ENCODE peak calls at places on chromosomes 5 and 9, in five cellular contexts. One of them, this sample, is unnamed.

GRCh38 chr9:124652203-124652992 is 118.7 kb downstream of the NR6A1 start:
- DNase-seq in HepG2: no peak
- DNase-seq in SK-N-SH: peak; percentile 23
- DNase-seq in HCT116: no peak
- DNase-seq in K562: no peak
- DNase-seq in this sample: no peak

GRCh38 chr5:171386006-171386671 is 1.5 kb upstream of the NPM1 start:
- DNase-seq in HepG2: no peak
- DNase-seq in SK-N-SH: no peak
- DNase-seq in HCT116: no peak
- DNase-seq in K562: no peak
- DNase-seq in this sample: no peak

GRCh38 chr5:80761176-80761575 is 106.4 kb upstream of the DHFR start:
- DNase-seq in HepG2: no peak
- DNase-seq in SK-N-SH: no peak
- DNase-seq in HCT116: no peak
- DNase-seq in K562: peak; percentile 59
- DNase-seq in this sample: no peak

GRCh38 chr9:93276973-93277372 is 93.0 kb downstream of the WNK2 start:
- DNase-seq in HepG2: no peak
- DNase-seq in SK-N-SH: no peak
- DNase-seq in HCT116: no peak
- DNase-seq in K562: no peak
- DNase-seq in this sample: no peak

GRCh38 chr5:77921369-77921768 is 145.2 kb upstream of the TBCA start:
- DNase-seq in HepG2: no peak
- DNase-seq in SK-N-SH: no peak
- DNase-seq in HCT116: no peak
- DNase-seq in K562: no peak
- DNase-seq in this sample: no peak

GRCh38 chr9:70355801-70356200 is 58.7 kb downstream of the KLF9 start:
- DNase-seq in HepG2: no peak
- DNase-seq in SK-N-SH: no peak
- DNase-seq in HCT116: no peak
- DNase-seq in K562: no peak
- DNase-seq in this sample: no peak

GRCh38 chr9:81628897-81629296 is 60.5 kb downstream of the TLE1 start:
- DNase-seq in HepG2: peak; percentile 90
- DNase-seq in SK-N-SH: no peak
- DNase-seq in HCT116: no peak
- DNase-seq in K562: no peak
- DNase-seq in this sample: peak; percentile 48

GRCh38 chr5:42951169-42951846 is 88.8 kb downstream of the ANXA2R start:
- DNase-seq in HepG2: no peak
- DNase-seq in SK-N-SH: peak; percentile 45
- DNase-seq in HCT116: no peak
- DNase-seq in K562: no peak
- DNase-seq in this sample: no peak

GRCh38 chr5:72920690-72921089 is 35.2 kb upstream of the FCHO2 start:
- DNase-seq in HepG2: no peak
- DNase-seq in SK-N-SH: no peak
- DNase-seq in HCT116: peak; percentile 26
- DNase-seq in K562: peak; percentile 36
- DNase-seq in this sample: peak; percentile 45

GRCh38 chr5:135505973-135506372 is 29.8 kb downstream of the NEUROG1 start:
- DNase-seq in HepG2: no peak
- DNase-seq in SK-N-SH: no peak
- DNase-seq in HCT116: no peak
- DNase-seq in K562: no peak
- DNase-seq in this sample: no peak

GRCh38 chr5:143066556-143067281 is 296.5 kb downstream of the ARHGAP26 start:
- DNase-seq in HepG2: no peak
- DNase-seq in SK-N-SH: no peak
- DNase-seq in HCT116: no peak
- DNase-seq in K562: no peak
- DNase-seq in this sample: no peak

GRCh38 chr9:121985792-121986494 is 107.2 kb downstream of the TTLL11 start:
- DNase-seq in HepG2: no peak
- DNase-seq in SK-N-SH: no peak
- DNase-seq in HCT116: no peak
- DNase-seq in K562: no peak
- DNase-seq in this sample: no peak

GRCh38 chr9:122228906-122229837 is at the start of gene LHX6:
- DNase-seq in HepG2: no peak
- DNase-seq in SK-N-SH: peak; percentile 38
- DNase-seq in HCT116: no peak
- DNase-seq in K562: peak; percentile 59
- DNase-seq in this sample: no peak

GRCh38 chr9:82513242-82513750 is 524.7 kb downstream of the SPATA31D1 start:
- DNase-seq in HepG2: no peak
- DNase-seq in SK-N-SH: no peak
- DNase-seq in HCT116: no peak
- DNase-seq in K562: no peak
- DNase-seq in this sample: no peak

GRCh38 chr5:120538149-120538548 is 74.0 kb downstream of the PRR16 start:
- DNase-seq in HepG2: no peak
- DNase-seq in SK-N-SH: no peak
- DNase-seq in HCT116: no peak
- DNase-seq in K562: no peak
- DNase-seq in this sample: no peak

GRCh38 chr9:119368681-119369581 is at the start of gene BRINP1:
- DNase-seq in HepG2: no peak
- DNase-seq in SK-N-SH: peak; percentile 90
- DNase-seq in HCT116: no peak
- DNase-seq in K562: no peak
- DNase-seq in this sample: no peak

GRCh38 chr9:130665431-130666392 is 1.3 kb downstream of the PRDM12 start:
- DNase-seq in HepG2: no peak
- DNase-seq in SK-N-SH: peak; percentile 54
- DNase-seq in HCT116: no peak
- DNase-seq in K562: no peak
- DNase-seq in this sample: no peak

GRCh38 chr5:132265336-132266030 is 8.0 kb downstream of the PDLIM4 start:
- DNase-seq in HepG2: peak; percentile 23
- DNase-seq in SK-N-SH: peak; percentile 74
- DNase-seq in HCT116: no peak
- DNase-seq in K562: no peak
- DNase-seq in this sample: no peak

GRCh38 chr9:69542048-69542447 is 130.1 kb downstream of the APBA1 start:
- DNase-seq in HepG2: no peak
- DNase-seq in SK-N-SH: no peak
- DNase-seq in HCT116: no peak
- DNase-seq in K562: no peak
- DNase-seq in this sample: no peak

GRCh38 chr9:137924761-137925369 is 47.3 kb downstream of the CACNA1B start:
- DNase-seq in HepG2: no peak
- DNase-seq in SK-N-SH: peak; percentile 31
- DNase-seq in HCT116: no peak
- DNase-seq in K562: no peak
- DNase-seq in this sample: no peak

GRCh38 chr5:33231935-33232334 is 208.8 kb upstream of the TARS1 start:
- DNase-seq in HepG2: no peak
- DNase-seq in SK-N-SH: no peak
- DNase-seq in HCT116: no peak
- DNase-seq in K562: no peak
- DNase-seq in this sample: no peak

GRCh38 chr9:83596899-83597504 is 25.9 kb upstream of the IDNK start:
- DNase-seq in HepG2: no peak
- DNase-seq in SK-N-SH: peak; percentile 54
- DNase-seq in HCT116: peak; percentile 27
- DNase-seq in K562: peak; percentile 47
- DNase-seq in this sample: no peak

GRCh38 chr5:65925094-65925600 is 1.2 kb upstream of the ERBIN start:
- DNase-seq in HepG2: peak; percentile 36
- DNase-seq in SK-N-SH: no peak
- DNase-seq in HCT116: no peak
- DNase-seq in K562: peak; percentile 63
- DNase-seq in this sample: no peak

GRCh38 chr5:168670881-168671575 is 91.9 kb upstream of the PANK3 start:
- DNase-seq in HepG2: no peak
- DNase-seq in SK-N-SH: no peak
- DNase-seq in HCT116: no peak
- DNase-seq in K562: peak; percentile 39
- DNase-seq in this sample: no peak

GRCh38 chr9:88990721-88991065 is 575 bp upstream of the S1PR3 start:
- DNase-seq in HepG2: no peak
- DNase-seq in SK-N-SH: no peak
- DNase-seq in HCT116: no peak
- DNase-seq in K562: no peak
- DNase-seq in this sample: no peak
- H3K27ac ChIP-seq in HepG2: no peak overlapping the region
- H3K27ac ChIP-seq in SK-N-SH: no peak overlapping the region
- H3K27ac ChIP-seq in HCT116: no peak overlapping the region
- H3K27ac ChIP-seq in K562: no peak overlapping the region
- H3K27ac ChIP-seq in this sample: no peak overlapping the region

DNA sequence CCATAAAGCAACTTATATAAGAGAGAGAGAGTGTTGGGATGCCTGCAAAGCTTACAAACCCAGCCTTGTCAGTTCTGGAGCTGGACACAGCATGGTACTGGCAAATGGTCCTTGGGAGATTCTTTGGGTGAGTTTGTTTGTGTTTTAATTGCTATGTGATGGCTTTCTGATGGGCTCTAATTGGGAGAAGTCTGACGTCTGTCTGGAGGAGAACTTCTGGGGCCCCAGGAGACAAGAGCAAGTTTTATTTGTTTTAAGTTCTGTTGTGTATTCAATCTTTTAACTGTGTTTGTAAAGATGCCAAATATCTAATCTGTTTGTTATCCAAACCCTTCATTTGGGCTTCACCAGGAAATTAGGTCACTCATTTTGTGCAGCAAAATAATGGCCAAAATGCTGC is 50.3 kb upstream of the AFAP1L1 start:
- DNase-seq in HepG2: peak; percentile 18
- DNase-seq in SK-N-SH: no peak
- DNase-seq in HCT116: no peak
- DNase-seq in K562: no peak
- DNase-seq in this sample: no peak
- TF ChIP-seq SIN3A in HepG2: no peak
- TF ChIP-seq SIN3A in SK-N-SH: no peak
- TF ChIP-seq SIN3A in HCT116: no peak
- TF ChIP-seq SIN3A in K562: no peak
- TF ChIP-seq SIN3A in this sample: no peak

GRCh38 chr5:69248019-69248418 is 13.3 kb downstream of the CDK7 start:
- DNase-seq in HepG2: no peak
- DNase-seq in SK-N-SH: no peak
- DNase-seq in HCT116: no peak
- DNase-seq in K562: no peak
- DNase-seq in this sample: no peak
- TF ChIP-seq POLR2AphosphoS5 in HepG2: no peak
- TF ChIP-seq POLR2AphosphoS5 in SK-N-SH: no peak
- TF ChIP-seq POLR2AphosphoS5 in HCT116: no peak
- TF ChIP-seq POLR2AphosphoS5 in K562: no peak
- TF ChIP-seq POLR2AphosphoS5 in this sample: no peak

GRCh38 chr5:117947836-117948235 is 1040.5 kb downstream of the DTWD2 start:
- DNase-seq in HepG2: no peak
- DNase-seq in SK-N-SH: no peak
- DNase-seq in HCT116: no peak
- DNase-seq in K562: no peak
- DNase-seq in this sample: no peak

GRCh38 chr5:117943120-117943519 is 1045.2 kb downstream of the DTWD2 start:
- DNase-seq in HepG2: no peak
- DNase-seq in SK-N-SH: no peak
- DNase-seq in HCT116: no peak
- DNase-seq in K562: no peak
- DNase-seq in this sample: no peak

GRCh38 chr5:117945261-117945660 is 1043.1 kb downstream of the DTWD2 start:
- DNase-seq in HepG2: no peak
- DNase-seq in SK-N-SH: no peak
- DNase-seq in HCT116: no peak
- DNase-seq in K562: no peak
- DNase-seq in this sample: no peak

GRCh38 chr5:117943521-117943920 is 1044.8 kb downstream of the DTWD2 start:
- DNase-seq in HepG2: no peak
- DNase-seq in SK-N-SH: no peak
- DNase-seq in HCT116: no peak
- DNase-seq in K562: no peak
- DNase-seq in this sample: no peak

GRCh38 chr5:117947121-117947520 is 1041.2 kb downstream of the DTWD2 start:
- DNase-seq in HepG2: no peak
- DNase-seq in SK-N-SH: no peak
- DNase-seq in HCT116: no peak
- DNase-seq in K562: no peak
- DNase-seq in this sample: no peak
- H3K27ac ChIP-seq in HepG2: no peak overlapping the region
- H3K27ac ChIP-seq in SK-N-SH: no peak overlapping the region
- H3K27ac ChIP-seq in HCT116: no peak overlapping the region
- H3K27ac ChIP-seq in K562: no peak overlapping the region
- H3K27ac ChIP-seq in this sample: no peak overlapping the region

DNA sequence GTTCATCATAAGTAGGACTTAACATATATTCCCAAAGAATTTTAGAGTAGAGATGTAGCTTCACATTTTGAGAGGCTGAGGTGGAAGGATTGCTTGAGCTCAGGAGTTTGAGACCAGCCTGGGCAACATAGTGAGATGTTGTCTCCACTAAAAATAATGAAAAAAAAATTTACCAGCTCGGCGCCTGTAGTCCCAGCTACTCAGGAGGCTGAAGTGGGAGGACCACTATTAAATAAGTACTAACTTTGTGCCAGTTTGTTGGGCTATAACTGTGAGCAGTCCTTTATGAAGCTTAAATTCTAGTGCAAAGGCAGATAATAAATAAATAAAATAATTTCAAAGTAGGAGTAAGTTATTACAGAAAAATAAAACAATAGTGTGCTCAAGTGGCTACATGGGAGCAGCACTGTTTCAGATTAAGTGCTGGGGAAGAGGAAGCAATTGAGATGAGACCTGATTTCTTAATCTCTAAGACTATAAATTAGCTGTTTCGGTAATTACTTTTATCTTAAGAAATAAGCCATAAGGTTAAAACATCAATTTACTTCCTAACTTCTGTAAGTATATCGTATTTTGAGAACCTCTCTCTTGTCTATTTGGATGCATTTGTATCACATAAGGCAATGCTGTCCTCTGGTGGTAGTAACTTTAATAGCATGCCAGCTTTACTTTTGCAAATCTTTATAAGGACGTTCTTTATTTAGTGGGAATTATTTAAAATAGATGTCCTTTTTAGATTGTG is 98.9 kb downstream of the CSNK1G3 start:
- DNase-seq in HepG2: peak; percentile 54
- DNase-seq in SK-N-SH: peak; percentile 23
- DNase-seq in HCT116: peak; percentile 54
- DNase-seq in K562: peak; percentile 30
- DNase-seq in this sample: peak; percentile 55
- TF ChIP-seq SIN3A in HepG2: no peak
- TF ChIP-seq SIN3A in SK-N-SH: no peak
- TF ChIP-seq SIN3A in HCT116: no peak
- TF ChIP-seq SIN3A in K562: no peak
- TF ChIP-seq SIN3A in this sample: no peak

GRCh38 chr5:56481147-56481997 is 248.2 kb upstream of the ANKRD55 start:
- DNase-seq in HepG2: peak; percentile 35
- DNase-seq in SK-N-SH: peak; percentile 70
- DNase-seq in HCT116: no peak
- DNase-seq in K562: no peak
- DNase-seq in this sample: no peak
- TF ChIP-seq POLR2AphosphoS5 in HepG2: no peak
- TF ChIP-seq POLR2AphosphoS5 in SK-N-SH: no peak
- TF ChIP-seq POLR2AphosphoS5 in HCT116: no peak
- TF ChIP-seq POLR2AphosphoS5 in K562: no peak
- TF ChIP-seq POLR2AphosphoS5 in this sample: no peak